ENCODE peak calls at places on chromosomes 3 and 15, in eight cellular contexts. T, D, I, G, Z, W, M and K are unnamed samples.

GRCh38 chr15:72342385-72342784 is 22.4 kb upstream of the CELF6 start:
- DNase-seq in T (no peak), D (no peak), I (no peak), G (no peak), Z (peak), W (peak), M (peak), K (no peak)

GRCh38 chr15:88231909-88232308 is 24.6 kb downstream of the NTRK3 start:
- DNase-seq in T (no peak), D (no peak), I (no peak), G (no peak), Z (no peak), W (no peak), M (no peak), K (no peak)

GRCh38 chr3:99808163-99808794 is 9.4 kb upstream of the CMSS1 start:
- DNase-seq in T (peak), D (peak), I (no peak), G (peak), Z (peak), W (peak), M (peak), K (no peak)

GRCh38 chr3:29240248-29240647 is 40.6 kb upstream of the RBMS3 start:
- DNase-seq in T (no peak), D (no peak), I (no peak), G (peak), Z (no peak), W (no peak), M (no peak), K (no peak)

GRCh38 chr3:188303286-188303799 is 149.4 kb downstream of the LPP start:
- DNase-seq in T (no peak), D (no peak), I (no peak), G (no peak), Z (no peak), W (no peak), M (no peak), K (no peak)

GRCh38 chr3:13049400-13049799 is 23.8 kb downstream of the IQSEC1 start:
- DNase-seq in T (no peak), D (no peak), I (no peak), G (no peak), Z (no peak), W (no peak), M (no peak), K (no peak)

GRCh38 chr3:47578691-47579632 is at the start of gene CSPG5:
- DNase-seq in T (no peak), D (no peak), I (no peak), G (no peak), Z (peak), W (peak), M (peak), K (no peak)

GRCh38 chr3:69282191-69282590 is 103.7 kb downstream of the FRMD4B start:
- DNase-seq in T (no peak), D (no peak), I (no peak), G (peak), Z (no peak), W (no peak), M (no peak), K (no peak)

GRCh38 chr3:194326192-194327029 is 24.7 kb downstream of the CPN2 start:
- DNase-seq in T (no peak), D (no peak), I (no peak), G (peak), Z (peak), W (no peak), M (no peak), K (no peak)

GRCh38 chr3:186532641-186533072 is 11.5 kb downstream of the CRYGS start:
- DNase-seq in T (no peak), D (no peak), I (no peak), G (no peak), Z (no peak), W (no peak), M (no peak), K (no peak)

GRCh38 chr3:39712413-39713048 is 96.9 kb upstream of the MYRIP start:
- DNase-seq in T (no peak), D (no peak), I (no peak), G (no peak), Z (no peak), W (no peak), M (no peak), K (no peak)

GRCh38 chr15:59741274-59741906 is 52.3 kb upstream of the BNIP2 start:
- DNase-seq in T (no peak), D (no peak), I (no peak), G (peak), Z (peak), W (peak), M (no peak), K (no peak)

GRCh38 chr3:112789787-112790186 is 56.9 kb downstream of the CD200R1L start:
- DNase-seq in T (no peak), D (no peak), I (no peak), G (no peak), Z (no peak), W (no peak), M (no peak), K (no peak)

GRCh38 chr3:109336272-109336957 is 931 bp downstream of the DPPA4 start:
- DNase-seq in T (no peak), D (no peak), I (no peak), G (no peak), Z (no peak), W (peak), M (no peak), K (no peak)

GRCh38 chr3:113212155-113212844 is 943 bp downstream of the BOC start:
- DNase-seq in T (no peak), D (no peak), I (no peak), G (peak), Z (no peak), W (peak), M (no peak), K (no peak)

GRCh38 chr3:49607105-49607591 is 52.9 kb downstream of the BSN start:
- DNase-seq in T (no peak), D (peak), I (no peak), G (peak), Z (no peak), W (no peak), M (no peak), K (peak)

GRCh38 chr3:181974198-181974597 is 262.5 kb downstream of the SOX2 start:
- DNase-seq in T (no peak), D (no peak), I (no peak), G (peak), Z (no peak), W (no peak), M (no peak), K (no peak)

GRCh38 chr3:15805756-15806266 is 8.0 kb upstream of the ANKRD28 start:
- DNase-seq in T (no peak), D (no peak), I (no peak), G (no peak), Z (no peak), W (no peak), M (no peak), K (no peak)

GRCh38 chr3:185498503-185499396 is at the start of gene TMEM41A:
- DNase-seq in T (peak), D (peak), I (peak), G (peak), Z (peak), W (peak), M (peak), K (peak)

GRCh38 chr15:33374181-33375006 is 63.6 kb downstream of the RYR3 start:
- DNase-seq in T (no peak), D (no peak), I (no peak), G (no peak), Z (no peak), W (no peak), M (no peak), K (no peak)

GRCh38 chr3:64331605-64332004 is 106.3 kb upstream of the PRICKLE2 start:
- DNase-seq in T (no peak), D (no peak), I (no peak), G (no peak), Z (no peak), W (no peak), M (no peak), K (no peak)

GRCh38 chr3:64332461-64333350 is 107.4 kb upstream of the PRICKLE2 start:
- DNase-seq in T (no peak), D (no peak), I (no peak), G (no peak), Z (no peak), W (no peak), M (no peak), K (no peak)

GRCh38 chr3:64327039-64327804 is 102.0 kb upstream of the PRICKLE2 start:
- DNase-seq in T (no peak), D (peak), I (peak), G (no peak), Z (no peak), W (no peak), M (peak), K (no peak)

GRCh38 chr3:64329037-64329436 is 103.8 kb upstream of the PRICKLE2 start:
- DNase-seq in T (no peak), D (no peak), I (no peak), G (peak), Z (no peak), W (no peak), M (no peak), K (no peak)
- TF ChIP-seq CTCF in T (no peak), D (no peak), I (no peak), G (peak), Z (peak), W (no peak), M (no peak), K (peak)

DNA sequence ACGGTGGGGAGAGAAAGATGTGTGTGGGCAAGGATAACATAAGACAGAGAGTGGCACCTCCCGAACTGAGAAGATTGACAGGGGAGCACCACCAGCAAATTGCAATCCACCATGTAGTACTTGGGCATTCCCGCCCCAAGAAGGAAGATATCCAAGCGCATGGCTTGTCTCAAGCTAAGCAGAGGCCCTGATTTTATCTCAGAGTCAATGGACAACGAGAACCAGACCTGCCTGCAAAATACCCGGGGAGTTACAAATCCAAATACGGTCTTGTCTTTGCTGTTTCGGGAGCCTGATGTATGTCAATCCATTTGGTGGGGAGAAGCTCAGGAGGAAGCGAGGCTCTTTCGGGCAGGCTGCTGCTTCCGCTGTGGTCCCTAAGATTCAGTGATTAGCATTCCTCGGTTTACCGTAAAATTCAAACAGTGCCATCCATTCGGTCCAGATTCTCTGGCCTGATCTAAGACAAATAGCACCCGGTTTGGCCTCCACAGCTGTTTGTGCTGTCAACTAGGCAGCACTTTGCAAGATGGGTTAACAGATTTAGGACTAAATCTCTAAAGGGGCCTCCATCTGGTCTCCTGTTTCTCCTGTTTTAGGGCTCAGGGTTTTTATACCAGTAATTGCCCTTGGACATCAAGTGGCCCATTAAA is 97.7 kb upstream of the WNT5A start:
- DNase-seq in T (no peak), D (no peak), I (no peak), G (no peak), Z (no peak), W (no peak), M (no peak), K (no peak)
- TF ChIP-seq CTCF in T (no peak), D (no peak), I (no peak), G (no peak), Z (no peak), W (no peak), M (no peak), K (no peak)

GRCh38 chr3:9500108-9501050 is 53.2 kb downstream of the LHFPL4 start:
- DNase-seq in T (peak), D (peak), I (no peak), G (peak), Z (peak), W (peak), M (peak), K (peak)
- TF ChIP-seq CTCF in T (peak), D (peak), I (peak), G (peak), Z (peak), W (peak), M (peak), K (peak)

DNA sequence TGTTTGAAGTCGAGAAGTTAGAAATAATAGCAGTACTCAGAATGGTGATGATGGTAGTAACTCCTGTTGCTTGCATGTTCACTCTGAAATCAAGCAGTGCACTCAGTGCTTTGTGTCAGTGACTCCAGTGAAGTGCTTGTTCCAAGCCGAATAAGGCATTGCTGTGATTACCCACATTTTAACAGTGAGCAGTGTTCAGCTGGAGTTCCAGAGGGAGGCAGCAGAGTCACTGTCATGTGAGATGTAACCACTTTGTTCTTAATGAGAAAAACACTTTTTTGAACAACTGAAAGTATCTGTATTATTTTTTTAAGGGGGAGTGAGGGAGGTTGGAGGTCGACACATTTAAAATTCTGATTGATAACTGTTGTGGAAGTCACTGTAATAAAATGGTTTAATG is 3.7 kb downstream of the MDFIC2 start:
- DNase-seq in T (no peak), D (no peak), I (no peak), G (no peak), Z (peak), W (no peak), M (no peak), K (no peak)
- TF ChIP-seq CTCF in T (no peak), D (no peak), I (no peak), G (peak), Z (peak), W (no peak), M (no peak), K (peak)